ENCODE peak calls at places on chromosomes 2 and 18, in nine cellular contexts. One of them, this sample, is unnamed.
A peak's percentile ranks its signal among the peaks of the same experiment; 100 is the strongest.

GRCh38 chr2:228433706-228434105 is 252.2 kb upstream of the SPHKAP start:
- DNase-seq in pons: no peak
- DNase-seq in glutamatergic neuron: no peak
- DNase-seq in CD4-positive, alpha-beta T cell: no peak
- DNase-seq in activated CD4-positive, alpha-beta T cell treated with anti-CD3 and anti-CD28 coated beads, Interleukin-2, amount 10 ng/mL, durations not matched to agents 7 days and 5 days: no peak
- DNase-seq in ascending aorta: no peak
- DNase-seq in G401: no peak
- DNase-seq in islet precursor cell: no peak
- DNase-seq in spleen: no peak
- DNase-seq in this sample: no peak

GRCh38 chr2:179470102-179470501 is 205.5 kb upstream of the SESTD1 start:
- DNase-seq in islet precursor cell: no peak
- DNase-seq in activated CD4-positive, alpha-beta T cell treated with anti-CD3 and anti-CD28 coated beads, Interleukin-2, amount 10 ng/mL, durations not matched to agents 7 days and 5 days: no peak
- DNase-seq in pons: no peak
- DNase-seq in ascending aorta: no peak
- DNase-seq in glutamatergic neuron: no peak
- DNase-seq in CD4-positive, alpha-beta T cell: no peak
- DNase-seq in G401: no peak
- DNase-seq in spleen: no peak
- DNase-seq in this sample: no peak

GRCh38 chr2:140734992-140735391 is 1395.8 kb downstream of the LRP1B start:
- DNase-seq in spleen: no peak
- DNase-seq in pons: no peak
- DNase-seq in CD4-positive, alpha-beta T cell: no peak
- DNase-seq in ascending aorta: no peak
- DNase-seq in glutamatergic neuron: no peak
- DNase-seq in activated CD4-positive, alpha-beta T cell treated with anti-CD3 and anti-CD28 coated beads, Interleukin-2, amount 10 ng/mL, durations not matched to agents 7 days and 5 days: no peak
- DNase-seq in islet precursor cell: no peak
- DNase-seq in G401: no peak
- DNase-seq in this sample: no peak

GRCh38 chr2:197028230-197028629 is 101.7 kb upstream of the PGAP1 start:
- DNase-seq in G401: no peak
- DNase-seq in spleen: no peak
- DNase-seq in glutamatergic neuron: no peak
- DNase-seq in islet precursor cell: peak; percentile 78
- DNase-seq in CD4-positive, alpha-beta T cell: no peak
- DNase-seq in pons: no peak
- DNase-seq in ascending aorta: no peak
- DNase-seq in activated CD4-positive, alpha-beta T cell treated with anti-CD3 and anti-CD28 coated beads, Interleukin-2, amount 10 ng/mL, durations not matched to agents 7 days and 5 days: no peak
- DNase-seq in this sample: no peak

GRCh38 chr2:39845460-39846146 is 66.5 kb upstream of the THUMPD2 start:
- DNase-seq in CD4-positive, alpha-beta T cell: no peak
- DNase-seq in pons: no peak
- DNase-seq in activated CD4-positive, alpha-beta T cell treated with anti-CD3 and anti-CD28 coated beads, Interleukin-2, amount 10 ng/mL, durations not matched to agents 7 days and 5 days: no peak
- DNase-seq in glutamatergic neuron: no peak
- DNase-seq in islet precursor cell: peak; percentile 73
- DNase-seq in G401: no peak
- DNase-seq in ascending aorta: no peak
- DNase-seq in spleen: no peak
- DNase-seq in this sample: no peak

GRCh38 chr2:157830696-157831570 is 45.2 kb downstream of the ACVR1 start:
- DNase-seq in pons: no peak
- DNase-seq in ascending aorta: no peak
- DNase-seq in CD4-positive, alpha-beta T cell: no peak
- DNase-seq in spleen: no peak
- DNase-seq in glutamatergic neuron: no peak
- DNase-seq in activated CD4-positive, alpha-beta T cell treated with anti-CD3 and anti-CD28 coated beads, Interleukin-2, amount 10 ng/mL, durations not matched to agents 7 days and 5 days: no peak
- DNase-seq in G401: no peak
- DNase-seq in islet precursor cell: no peak
- DNase-seq in this sample: no peak

GRCh38 chr2:169107645-169108044 is 38.3 kb downstream of the DHRS9 start:
- DNase-seq in islet precursor cell: no peak
- DNase-seq in CD4-positive, alpha-beta T cell: no peak
- DNase-seq in glutamatergic neuron: no peak
- DNase-seq in pons: no peak
- DNase-seq in ascending aorta: no peak
- DNase-seq in spleen: no peak
- DNase-seq in G401: no peak
- DNase-seq in activated CD4-positive, alpha-beta T cell treated with anti-CD3 and anti-CD28 coated beads, Interleukin-2, amount 10 ng/mL, durations not matched to agents 7 days and 5 days: peak; percentile 68
- DNase-seq in this sample: no peak

GRCh38 chr2:196431957-196432356 is 207.6 kb upstream of the CCDC150 start:
- DNase-seq in CD4-positive, alpha-beta T cell: no peak
- DNase-seq in islet precursor cell: peak; percentile 64
- DNase-seq in ascending aorta: no peak
- DNase-seq in glutamatergic neuron: no peak
- DNase-seq in activated CD4-positive, alpha-beta T cell treated with anti-CD3 and anti-CD28 coated beads, Interleukin-2, amount 10 ng/mL, durations not matched to agents 7 days and 5 days: no peak
- DNase-seq in spleen: no peak
- DNase-seq in G401: peak; percentile 20
- DNase-seq in pons: peak; percentile 59
- DNase-seq in this sample: peak; percentile 80

GRCh38 chr2:43106767-43107527 is 119.5 kb downstream of the ZFP36L2 start:
- DNase-seq in ascending aorta: no peak
- DNase-seq in islet precursor cell: peak; percentile 85
- DNase-seq in CD4-positive, alpha-beta T cell: no peak
- DNase-seq in glutamatergic neuron: no peak
- DNase-seq in activated CD4-positive, alpha-beta T cell treated with anti-CD3 and anti-CD28 coated beads, Interleukin-2, amount 10 ng/mL, durations not matched to agents 7 days and 5 days: no peak
- DNase-seq in spleen: no peak
- DNase-seq in pons: peak; percentile 88
- DNase-seq in G401: no peak
- DNase-seq in this sample: peak; percentile 37

GRCh38 chr18:9750112-9750511 is 42.0 kb downstream of the RAB31 start:
- DNase-seq in spleen: no peak
- DNase-seq in G401: no peak
- DNase-seq in CD4-positive, alpha-beta T cell: no peak
- DNase-seq in ascending aorta: no peak
- DNase-seq in glutamatergic neuron: no peak
- DNase-seq in activated CD4-positive, alpha-beta T cell treated with anti-CD3 and anti-CD28 coated beads, Interleukin-2, amount 10 ng/mL, durations not matched to agents 7 days and 5 days: no peak
- DNase-seq in pons: no peak
- DNase-seq in islet precursor cell: peak; percentile 29
- DNase-seq in this sample: peak; percentile 30

GRCh38 chr2:25049422-25049821 is 7.5 kb downstream of the EFR3B start:
- DNase-seq in ascending aorta: no peak
- DNase-seq in activated CD4-positive, alpha-beta T cell treated with anti-CD3 and anti-CD28 coated beads, Interleukin-2, amount 10 ng/mL, durations not matched to agents 7 days and 5 days: no peak
- DNase-seq in islet precursor cell: no peak
- DNase-seq in pons: no peak
- DNase-seq in G401: no peak
- DNase-seq in spleen: no peak
- DNase-seq in CD4-positive, alpha-beta T cell: no peak
- DNase-seq in glutamatergic neuron: no peak
- DNase-seq in this sample: no peak

GRCh38 chr2:101817488-101817887 is 120.0 kb downstream of the MAP4K4 start:
- DNase-seq in ascending aorta: no peak
- DNase-seq in CD4-positive, alpha-beta T cell: no peak
- DNase-seq in islet precursor cell: no peak
- DNase-seq in spleen: no peak
- DNase-seq in pons: no peak
- DNase-seq in G401: no peak
- DNase-seq in glutamatergic neuron: no peak
- DNase-seq in activated CD4-positive, alpha-beta T cell treated with anti-CD3 and anti-CD28 coated beads, Interleukin-2, amount 10 ng/mL, durations not matched to agents 7 days and 5 days: no peak
- DNase-seq in this sample: no peak

GRCh38 chr18:25349926-25350560 is 1.9 kb downstream of the ZNF521 start:
- DNase-seq in spleen: peak; percentile 75
- DNase-seq in activated CD4-positive, alpha-beta T cell treated with anti-CD3 and anti-CD28 coated beads, Interleukin-2, amount 10 ng/mL, durations not matched to agents 7 days and 5 days: no peak
- DNase-seq in pons: peak; percentile 11
- DNase-seq in ascending aorta: no peak
- DNase-seq in CD4-positive, alpha-beta T cell: no peak
- DNase-seq in G401: no peak
- DNase-seq in islet precursor cell: peak; percentile 56
- DNase-seq in glutamatergic neuron: peak; percentile 43
- DNase-seq in this sample: no peak

GRCh38 chr2:33723322-33723721 is 124.2 kb upstream of the FAM98A start:
- DNase-seq in activated CD4-positive, alpha-beta T cell treated with anti-CD3 and anti-CD28 coated beads, Interleukin-2, amount 10 ng/mL, durations not matched to agents 7 days and 5 days: no peak
- DNase-seq in CD4-positive, alpha-beta T cell: no peak
- DNase-seq in ascending aorta: no peak
- DNase-seq in glutamatergic neuron: no peak
- DNase-seq in spleen: no peak
- DNase-seq in pons: no peak
- DNase-seq in islet precursor cell: no peak
- DNase-seq in G401: no peak
- DNase-seq in this sample: no peak

GRCh38 chr2:108905176-108905575 is 83.8 kb downstream of the EDAR start:
- DNase-seq in islet precursor cell: no peak
- DNase-seq in G401: no peak
- DNase-seq in CD4-positive, alpha-beta T cell: no peak
- DNase-seq in glutamatergic neuron: no peak
- DNase-seq in pons: no peak
- DNase-seq in activated CD4-positive, alpha-beta T cell treated with anti-CD3 and anti-CD28 coated beads, Interleukin-2, amount 10 ng/mL, durations not matched to agents 7 days and 5 days: no peak
- DNase-seq in ascending aorta: no peak
- DNase-seq in spleen: peak; percentile 34
- DNase-seq in this sample: peak; percentile 28

GRCh38 chr2:152251811-152252210 is 76.2 kb upstream of the STAM2 start:
- DNase-seq in G401: no peak
- DNase-seq in pons: no peak
- DNase-seq in islet precursor cell: no peak
- DNase-seq in ascending aorta: no peak
- DNase-seq in spleen: no peak
- DNase-seq in CD4-positive, alpha-beta T cell: no peak
- DNase-seq in activated CD4-positive, alpha-beta T cell treated with anti-CD3 and anti-CD28 coated beads, Interleukin-2, amount 10 ng/mL, durations not matched to agents 7 days and 5 days: no peak
- DNase-seq in glutamatergic neuron: no peak
- DNase-seq in this sample: no peak

GRCh38 chr18:63046375-63046774 is 273.2 kb downstream of the BCL2 start:
- DNase-seq in islet precursor cell: no peak
- DNase-seq in ascending aorta: no peak
- DNase-seq in CD4-positive, alpha-beta T cell: no peak
- DNase-seq in spleen: no peak
- DNase-seq in glutamatergic neuron: no peak
- DNase-seq in G401: no peak
- DNase-seq in activated CD4-positive, alpha-beta T cell treated with anti-CD3 and anti-CD28 coated beads, Interleukin-2, amount 10 ng/mL, durations not matched to agents 7 days and 5 days: no peak
- DNase-seq in pons: no peak
- DNase-seq in this sample: no peak

GRCh38 chr2:17445744-17446143 is 72.5 kb downstream of the RAD51AP2 start:
- DNase-seq in CD4-positive, alpha-beta T cell: no peak
- DNase-seq in activated CD4-positive, alpha-beta T cell treated with anti-CD3 and anti-CD28 coated beads, Interleukin-2, amount 10 ng/mL, durations not matched to agents 7 days and 5 days: no peak
- DNase-seq in glutamatergic neuron: no peak
- DNase-seq in islet precursor cell: no peak
- DNase-seq in ascending aorta: no peak
- DNase-seq in spleen: peak; percentile 41
- DNase-seq in pons: no peak
- DNase-seq in G401: no peak
- DNase-seq in this sample: no peak

GRCh38 chr2:176814274-176814673 is 398.3 kb upstream of the HNRNPA3 start:
- DNase-seq in activated CD4-positive, alpha-beta T cell treated with anti-CD3 and anti-CD28 coated beads, Interleukin-2, amount 10 ng/mL, durations not matched to agents 7 days and 5 days: no peak
- DNase-seq in ascending aorta: no peak
- DNase-seq in G401: no peak
- DNase-seq in glutamatergic neuron: no peak
- DNase-seq in pons: no peak
- DNase-seq in spleen: no peak
- DNase-seq in CD4-positive, alpha-beta T cell: no peak
- DNase-seq in islet precursor cell: no peak
- DNase-seq in this sample: no peak

GRCh38 chr2:155250800-155251199 is 552.3 kb downstream of the KCNJ3 start:
- DNase-seq in glutamatergic neuron: no peak
- DNase-seq in ascending aorta: no peak
- DNase-seq in pons: peak; percentile 61
- DNase-seq in activated CD4-positive, alpha-beta T cell treated with anti-CD3 and anti-CD28 coated beads, Interleukin-2, amount 10 ng/mL, durations not matched to agents 7 days and 5 days: no peak
- DNase-seq in G401: peak; percentile 68
- DNase-seq in islet precursor cell: no peak
- DNase-seq in CD4-positive, alpha-beta T cell: no peak
- DNase-seq in spleen: no peak
- DNase-seq in this sample: peak; percentile 45

GRCh38 chr18:7608798-7609197 is 41.7 kb downstream of the PTPRM start:
- DNase-seq in G401: no peak
- DNase-seq in spleen: no peak
- DNase-seq in ascending aorta: no peak
- DNase-seq in pons: no peak
- DNase-seq in glutamatergic neuron: no peak
- DNase-seq in activated CD4-positive, alpha-beta T cell treated with anti-CD3 and anti-CD28 coated beads, Interleukin-2, amount 10 ng/mL, durations not matched to agents 7 days and 5 days: no peak
- DNase-seq in CD4-positive, alpha-beta T cell: no peak
- DNase-seq in islet precursor cell: no peak
- DNase-seq in this sample: no peak

GRCh38 chr2:2114745-2115245 is 216.3 kb downstream of the MYT1L start:
- DNase-seq in spleen: no peak
- DNase-seq in ascending aorta: no peak
- DNase-seq in CD4-positive, alpha-beta T cell: no peak
- DNase-seq in glutamatergic neuron: no peak
- DNase-seq in G401: peak; percentile 54
- DNase-seq in pons: no peak
- DNase-seq in islet precursor cell: no peak
- DNase-seq in activated CD4-positive, alpha-beta T cell treated with anti-CD3 and anti-CD28 coated beads, Interleukin-2, amount 10 ng/mL, durations not matched to agents 7 days and 5 days: no peak
- DNase-seq in this sample: no peak

GRCh38 chr2:197786010-197786877 is 1.1 kb upstream of the BOLL start:
- DNase-seq in pons: no peak
- DNase-seq in spleen: peak; percentile 84
- DNase-seq in ascending aorta: no peak
- DNase-seq in islet precursor cell: peak; percentile 83
- DNase-seq in activated CD4-positive, alpha-beta T cell treated with anti-CD3 and anti-CD28 coated beads, Interleukin-2, amount 10 ng/mL, durations not matched to agents 7 days and 5 days: peak; percentile 69
- DNase-seq in glutamatergic neuron: peak; percentile 75
- DNase-seq in CD4-positive, alpha-beta T cell: peak; percentile 29
- DNase-seq in G401: no peak
- DNase-seq in this sample: peak; percentile 97

GRCh38 chr2:215711484-215712034 is 275.7 kb upstream of the FN1 start:
- DNase-seq in glutamatergic neuron: no peak
- DNase-seq in ascending aorta: no peak
- DNase-seq in spleen: no peak
- DNase-seq in CD4-positive, alpha-beta T cell: no peak
- DNase-seq in pons: peak; percentile 19
- DNase-seq in G401: no peak
- DNase-seq in activated CD4-positive, alpha-beta T cell treated with anti-CD3 and anti-CD28 coated beads, Interleukin-2, amount 10 ng/mL, durations not matched to agents 7 days and 5 days: no peak
- DNase-seq in islet precursor cell: peak; percentile 77
- DNase-seq in this sample: no peak

GRCh38 chr2:39604875-39605274 is 60.8 kb upstream of the TMEM178A start:
- DNase-seq in glutamatergic neuron: no peak
- DNase-seq in activated CD4-positive, alpha-beta T cell treated with anti-CD3 and anti-CD28 coated beads, Interleukin-2, amount 10 ng/mL, durations not matched to agents 7 days and 5 days: no peak
- DNase-seq in G401: no peak
- DNase-seq in spleen: no peak
- DNase-seq in CD4-positive, alpha-beta T cell: no peak
- DNase-seq in islet precursor cell: no peak
- DNase-seq in ascending aorta: no peak
- DNase-seq in pons: no peak
- DNase-seq in this sample: no peak

GRCh38 chr2:88834376-88834775 is 142.9 kb downstream of the RPIA start:
- DNase-seq in spleen: no peak
- DNase-seq in CD4-positive, alpha-beta T cell: no peak
- DNase-seq in activated CD4-positive, alpha-beta T cell treated with anti-CD3 and anti-CD28 coated beads, Interleukin-2, amount 10 ng/mL, durations not matched to agents 7 days and 5 days: no peak
- DNase-seq in islet precursor cell: no peak
- DNase-seq in ascending aorta: no peak
- DNase-seq in G401: no peak
- DNase-seq in pons: no peak
- DNase-seq in glutamatergic neuron: no peak
- DNase-seq in this sample: no peak

GRCh38 chr2:152894051-152894450 is 175.6 kb downstream of the ARL6IP6 start:
- DNase-seq in activated CD4-positive, alpha-beta T cell treated with anti-CD3 and anti-CD28 coated beads, Interleukin-2, amount 10 ng/mL, durations not matched to agents 7 days and 5 days: no peak
- DNase-seq in spleen: no peak
- DNase-seq in CD4-positive, alpha-beta T cell: no peak
- DNase-seq in islet precursor cell: no peak
- DNase-seq in pons: no peak
- DNase-seq in ascending aorta: no peak
- DNase-seq in G401: no peak
- DNase-seq in glutamatergic neuron: no peak
- DNase-seq in this sample: no peak

GRCh38 chr2:217247511-217247910 is 387.6 kb upstream of the TNP1 start:
- DNase-seq in G401: no peak
- DNase-seq in spleen: no peak
- DNase-seq in islet precursor cell: no peak
- DNase-seq in CD4-positive, alpha-beta T cell: no peak
- DNase-seq in ascending aorta: no peak
- DNase-seq in activated CD4-positive, alpha-beta T cell treated with anti-CD3 and anti-CD28 coated beads, Interleukin-2, amount 10 ng/mL, durations not matched to agents 7 days and 5 days: no peak
- DNase-seq in pons: no peak
- DNase-seq in glutamatergic neuron: no peak
- DNase-seq in this sample: no peak

GRCh38 chr2:169303579-169304285 is 58.6 kb downstream of the LRP2 start:
- DNase-seq in activated CD4-positive, alpha-beta T cell treated with anti-CD3 and anti-CD28 coated beads, Interleukin-2, amount 10 ng/mL, durations not matched to agents 7 days and 5 days: no peak
- DNase-seq in islet precursor cell: no peak
- DNase-seq in pons: peak; percentile 61
- DNase-seq in glutamatergic neuron: no peak
- DNase-seq in spleen: no peak
- DNase-seq in G401: no peak
- DNase-seq in CD4-positive, alpha-beta T cell: no peak
- DNase-seq in ascending aorta: no peak
- DNase-seq in this sample: no peak

GRCh38 chr2:208265807-208266640 is at the start of gene PIKFYVE:
- DNase-seq in islet precursor cell: peak; percentile 99
- DNase-seq in CD4-positive, alpha-beta T cell: peak; percentile 76
- DNase-seq in activated CD4-positive, alpha-beta T cell treated with anti-CD3 and anti-CD28 coated beads, Interleukin-2, amount 10 ng/mL, durations not matched to agents 7 days and 5 days: peak; percentile 93
- DNase-seq in glutamatergic neuron: peak; percentile 94
- DNase-seq in G401: peak; percentile 99
- DNase-seq in ascending aorta: peak; percentile 88
- DNase-seq in pons: peak; percentile 99
- DNase-seq in spleen: peak; percentile 98
- DNase-seq in this sample: peak; percentile 98

GRCh38 chr2:68318686-68319396 is 908 bp downstream of the CNRIP1 start:
- DNase-seq in CD4-positive, alpha-beta T cell: no peak
- DNase-seq in glutamatergic neuron: peak; percentile 56
- DNase-seq in spleen: peak; percentile 78
- DNase-seq in ascending aorta: no peak
- DNase-seq in activated CD4-positive, alpha-beta T cell treated with anti-CD3 and anti-CD28 coated beads, Interleukin-2, amount 10 ng/mL, durations not matched to agents 7 days and 5 days: no peak
- DNase-seq in islet precursor cell: no peak
- DNase-seq in pons: peak; percentile 36
- DNase-seq in G401: peak; percentile 56
- DNase-seq in this sample: no peak